ENCODE peak calls at places on chromosomes 3 and 15, in nine cellular contexts. One of them, this sample, is unnamed.
A peak's percentile ranks its signal among the peaks of the same experiment; 100 is the strongest.

GRCh38 chr3:171850324-171850697 is 7.2 kb downstream of the TMEM212 start:
- DNase-seq in tibial nerve: no peak
- DNase-seq in AG10803: no peak
- DNase-seq in PC-3: no peak
- DNase-seq in progenitor cell of endocrine pancreas: no peak
- DNase-seq in psoas muscle: no peak
- DNase-seq in DND-41: no peak
- DNase-seq in AG09309: no peak
- DNase-seq in suprapubic skin: no peak
- DNase-seq in this sample: no peak

GRCh38 chr3:45480871-45481270 is 92.5 kb downstream of the LARS2 start:
- DNase-seq in suprapubic skin: no peak
- DNase-seq in PC-3: no peak
- DNase-seq in AG09309: no peak
- DNase-seq in progenitor cell of endocrine pancreas: no peak
- DNase-seq in DND-41: no peak
- DNase-seq in psoas muscle: no peak
- DNase-seq in AG10803: no peak
- DNase-seq in tibial nerve: no peak
- DNase-seq in this sample: no peak

GRCh38 chr3:50290116-50290745 is 2.0 kb downstream of the IFRD2 start:
- DNase-seq in AG10803: no peak
- DNase-seq in progenitor cell of endocrine pancreas: no peak
- DNase-seq in suprapubic skin: peak; percentile 76
- DNase-seq in tibial nerve: no peak
- DNase-seq in psoas muscle: no peak
- DNase-seq in PC-3: no peak
- DNase-seq in AG09309: no peak
- DNase-seq in DND-41: no peak
- DNase-seq in this sample: no peak

GRCh38 chr15:74382004-74382816 is 14.8 kb upstream of the CYP11A1 start:
- DNase-seq in progenitor cell of endocrine pancreas: peak; percentile 82
- DNase-seq in suprapubic skin: peak; percentile 85
- DNase-seq in tibial nerve: peak; percentile 82
- DNase-seq in psoas muscle: peak; percentile 89
- DNase-seq in AG10803: peak; percentile 70
- DNase-seq in PC-3: peak; percentile 91
- DNase-seq in DND-41: peak; percentile 79
- DNase-seq in AG09309: no peak
- DNase-seq in this sample: peak; percentile 86

GRCh38 chr15:85871545-85871944 is 76.8 kb upstream of the KLHL25 start:
- DNase-seq in AG09309: no peak
- DNase-seq in progenitor cell of endocrine pancreas: no peak
- DNase-seq in DND-41: no peak
- DNase-seq in suprapubic skin: no peak
- DNase-seq in PC-3: no peak
- DNase-seq in AG10803: no peak
- DNase-seq in psoas muscle: no peak
- DNase-seq in tibial nerve: no peak
- DNase-seq in this sample: no peak

GRCh38 chr3:126394179-126394976 is at the start of gene CFAP100:
- DNase-seq in psoas muscle: peak; percentile 57
- DNase-seq in AG09309: no peak
- DNase-seq in suprapubic skin: no peak
- DNase-seq in tibial nerve: no peak
- DNase-seq in PC-3: no peak
- DNase-seq in progenitor cell of endocrine pancreas: peak; percentile 34
- DNase-seq in DND-41: no peak
- DNase-seq in AG10803: peak; percentile 18
- DNase-seq in this sample: no peak

GRCh38 chr3:100913870-100914654 is 79.2 kb downstream of the ABI3BP start:
- DNase-seq in AG09309: no peak
- DNase-seq in tibial nerve: peak; percentile 37
- DNase-seq in DND-41: no peak
- DNase-seq in psoas muscle: no peak
- DNase-seq in suprapubic skin: no peak
- DNase-seq in progenitor cell of endocrine pancreas: no peak
- DNase-seq in PC-3: no peak
- DNase-seq in AG10803: no peak
- DNase-seq in this sample: no peak

GRCh38 chr3:191328963-191329653 is at the start of gene CCDC50:
- DNase-seq in suprapubic skin: peak; percentile 91
- DNase-seq in progenitor cell of endocrine pancreas: peak; percentile 77
- DNase-seq in AG09309: no peak
- DNase-seq in DND-41: no peak
- DNase-seq in PC-3: peak; percentile 72
- DNase-seq in tibial nerve: peak; percentile 72
- DNase-seq in psoas muscle: peak; percentile 93
- DNase-seq in AG10803: peak; percentile 77
- DNase-seq in this sample: peak; percentile 73

GRCh38 chr15:77393471-77393840 is 26.4 kb downstream of the PEAK1 start:
- DNase-seq in psoas muscle: no peak
- DNase-seq in DND-41: no peak
- DNase-seq in AG09309: no peak
- DNase-seq in progenitor cell of endocrine pancreas: no peak
- DNase-seq in AG10803: peak; percentile 40
- DNase-seq in PC-3: no peak
- DNase-seq in suprapubic skin: no peak
- DNase-seq in tibial nerve: no peak
- DNase-seq in this sample: peak; percentile 58

GRCh38 chr3:188827593-188827992 is 344.2 kb upstream of the TPRG1 start:
- DNase-seq in PC-3: no peak
- DNase-seq in suprapubic skin: no peak
- DNase-seq in AG10803: peak; percentile 83
- DNase-seq in DND-41: no peak
- DNase-seq in AG09309: no peak
- DNase-seq in psoas muscle: no peak
- DNase-seq in progenitor cell of endocrine pancreas: no peak
- DNase-seq in tibial nerve: no peak
- DNase-seq in this sample: no peak

GRCh38 chr3:188832146-188832545 is 339.6 kb upstream of the TPRG1 start:
- DNase-seq in suprapubic skin: no peak
- DNase-seq in DND-41: no peak
- DNase-seq in AG10803: peak; percentile 16
- DNase-seq in tibial nerve: no peak
- DNase-seq in PC-3: no peak
- DNase-seq in progenitor cell of endocrine pancreas: no peak
- DNase-seq in psoas muscle: no peak
- DNase-seq in AG09309: no peak
- DNase-seq in this sample: no peak

GRCh38 chr3:188832961-188833615 is 338.7 kb upstream of the TPRG1 start:
- DNase-seq in progenitor cell of endocrine pancreas: no peak
- DNase-seq in AG10803: peak; percentile 44
- DNase-seq in suprapubic skin: peak; percentile 68
- DNase-seq in tibial nerve: peak; percentile 26
- DNase-seq in AG09309: no peak
- DNase-seq in DND-41: no peak
- DNase-seq in psoas muscle: no peak
- DNase-seq in PC-3: no peak
- DNase-seq in this sample: peak; percentile 84

GRCh38 chr3:188829577-188829976 is 342.2 kb upstream of the TPRG1 start:
- DNase-seq in suprapubic skin: no peak
- DNase-seq in PC-3: no peak
- DNase-seq in AG10803: no peak
- DNase-seq in progenitor cell of endocrine pancreas: no peak
- DNase-seq in DND-41: no peak
- DNase-seq in tibial nerve: no peak
- DNase-seq in AG09309: no peak
- DNase-seq in psoas muscle: no peak
- DNase-seq in this sample: no peak

GRCh38 chr3:188830955-188831354 is 340.8 kb upstream of the TPRG1 start:
- DNase-seq in PC-3: peak; percentile 44
- DNase-seq in psoas muscle: no peak
- DNase-seq in AG09309: no peak
- DNase-seq in progenitor cell of endocrine pancreas: no peak
- DNase-seq in suprapubic skin: no peak
- DNase-seq in AG10803: no peak
- DNase-seq in tibial nerve: no peak
- DNase-seq in DND-41: no peak
- DNase-seq in this sample: no peak
- TF ChIP-seq CTCF in PC-3: peak; percentile 66
- TF ChIP-seq CTCF in psoas muscle: no peak
- TF ChIP-seq CTCF in AG09309: peak; percentile 37
- TF ChIP-seq CTCF in progenitor cell of endocrine pancreas: no peak
- TF ChIP-seq CTCF in suprapubic skin: no peak
- TF ChIP-seq CTCF in AG10803: peak; percentile 34
- TF ChIP-seq CTCF in tibial nerve: no peak
- TF ChIP-seq CTCF in DND-41: peak; percentile 34
- TF ChIP-seq CTCF in this sample: peak; percentile 36

DNA sequence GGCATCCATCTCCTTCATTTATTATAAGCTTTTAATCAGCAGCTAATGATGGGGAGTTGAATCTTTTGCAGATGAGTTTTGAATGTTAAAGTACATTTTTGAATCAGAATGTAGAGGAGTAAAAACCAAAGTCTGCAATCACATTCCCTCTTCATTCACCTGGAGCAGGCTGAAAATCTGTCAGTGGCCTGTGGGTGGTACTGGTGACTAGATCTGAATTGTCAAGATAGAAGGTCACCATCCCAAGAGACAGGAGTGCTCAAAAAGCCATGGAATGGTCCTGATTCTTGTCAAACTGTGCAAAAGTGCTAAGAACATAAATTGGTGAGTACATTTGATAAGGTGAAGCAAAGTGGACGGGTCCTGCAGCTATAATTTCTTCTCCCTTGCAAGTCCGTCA is 881.3 kb upstream of the NR2F2 start:
- DNase-seq in PC-3: no peak
- DNase-seq in AG10803: no peak
- DNase-seq in DND-41: no peak
- DNase-seq in tibial nerve: no peak
- DNase-seq in progenitor cell of endocrine pancreas: no peak
- DNase-seq in AG09309: no peak
- DNase-seq in suprapubic skin: no peak
- DNase-seq in psoas muscle: no peak
- DNase-seq in this sample: no peak
- TF ChIP-seq CTCF in PC-3: no peak
- TF ChIP-seq CTCF in AG10803: no peak
- TF ChIP-seq CTCF in DND-41: no peak
- TF ChIP-seq CTCF in tibial nerve: no peak
- TF ChIP-seq CTCF in progenitor cell of endocrine pancreas: no peak
- TF ChIP-seq CTCF in AG09309: no peak
- TF ChIP-seq CTCF in suprapubic skin: no peak
- TF ChIP-seq CTCF in psoas muscle: no peak
- TF ChIP-seq CTCF in this sample: peak; percentile 6

GRCh38 chr15:34434627-34435305 is 2.8 kb downstream of the GOLGA8A start:
- DNase-seq in PC-3: no peak
- DNase-seq in suprapubic skin: no peak
- DNase-seq in AG10803: no peak
- DNase-seq in DND-41: no peak
- DNase-seq in AG09309: no peak
- DNase-seq in progenitor cell of endocrine pancreas: no peak
- DNase-seq in tibial nerve: no peak
- DNase-seq in psoas muscle: no peak
- DNase-seq in this sample: no peak

GRCh38 chr15:34436126-34436955 is 1.3 kb downstream of the GOLGA8A start:
- DNase-seq in suprapubic skin: no peak
- DNase-seq in AG09309: no peak
- DNase-seq in psoas muscle: no peak
- DNase-seq in AG10803: peak; percentile 4
- DNase-seq in progenitor cell of endocrine pancreas: no peak
- DNase-seq in DND-41: no peak
- DNase-seq in PC-3: peak; percentile 21
- DNase-seq in tibial nerve: no peak
- DNase-seq in this sample: no peak

GRCh38 chr15:34435658-34436057 is 1.9 kb downstream of the GOLGA8A start:
- DNase-seq in progenitor cell of endocrine pancreas: no peak
- DNase-seq in suprapubic skin: no peak
- DNase-seq in psoas muscle: no peak
- DNase-seq in DND-41: no peak
- DNase-seq in PC-3: no peak
- DNase-seq in AG10803: no peak
- DNase-seq in AG09309: no peak
- DNase-seq in tibial nerve: no peak
- DNase-seq in this sample: no peak

GRCh38 chr15:34437687-34438086 is at the start of gene GOLGA8A:
- DNase-seq in AG10803: peak; percentile 76
- DNase-seq in AG09309: peak; percentile 17
- DNase-seq in DND-41: no peak
- DNase-seq in PC-3: peak; percentile 84
- DNase-seq in progenitor cell of endocrine pancreas: peak; percentile 24
- DNase-seq in psoas muscle: peak; percentile 84
- DNase-seq in tibial nerve: peak; percentile 26
- DNase-seq in suprapubic skin: no peak
- DNase-seq in this sample: peak; percentile 55

DNA sequence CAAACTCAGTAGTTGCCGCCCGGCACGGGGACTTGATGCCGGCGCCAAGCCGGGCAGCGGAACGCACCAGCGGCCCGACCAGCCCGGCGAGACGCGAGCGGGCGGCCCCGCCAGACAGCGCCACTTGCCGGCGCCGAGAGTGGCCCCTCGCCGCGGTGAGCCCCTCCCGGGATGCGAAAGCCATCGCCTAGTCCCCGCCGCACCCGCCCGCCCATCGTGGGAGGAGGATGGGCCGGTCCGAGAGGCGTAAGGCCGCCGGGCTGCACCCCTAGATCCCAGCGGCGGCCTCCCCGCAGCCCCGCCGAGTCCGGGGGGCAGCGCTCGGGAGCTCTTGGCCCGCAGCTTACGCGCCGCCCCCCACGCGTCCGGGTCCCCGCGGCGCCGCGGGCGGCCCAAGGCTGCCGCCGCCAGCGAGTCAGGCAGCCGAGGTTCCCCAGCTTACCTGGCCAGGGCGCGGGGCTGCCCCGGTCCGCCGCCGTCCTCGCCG is 609 bp downstream of the GOLGA8A start:
- DNase-seq in AG09309: no peak
- DNase-seq in AG10803: peak; percentile 42
- DNase-seq in PC-3: peak; percentile 47
- DNase-seq in progenitor cell of endocrine pancreas: peak; percentile 42
- DNase-seq in DND-41: no peak
- DNase-seq in tibial nerve: no peak
- DNase-seq in suprapubic skin: no peak
- DNase-seq in psoas muscle: peak; percentile 66
- DNase-seq in this sample: peak; percentile 26
- TF ChIP-seq CTCF in AG09309: no peak
- TF ChIP-seq CTCF in AG10803: no peak
- TF ChIP-seq CTCF in PC-3: peak; percentile 21
- TF ChIP-seq CTCF in progenitor cell of endocrine pancreas: peak; percentile 20
- TF ChIP-seq CTCF in DND-41: no peak
- TF ChIP-seq CTCF in tibial nerve: no peak
- TF ChIP-seq CTCF in suprapubic skin: no peak
- TF ChIP-seq CTCF in psoas muscle: peak; percentile 18
- TF ChIP-seq CTCF in this sample: no peak

GRCh38 chr3:51391075-51391565 is at the start of gene RBM15B:
- DNase-seq in DND-41: peak; percentile 97
- DNase-seq in psoas muscle: peak; percentile 99
- DNase-seq in suprapubic skin: peak; percentile 98
- DNase-seq in progenitor cell of endocrine pancreas: peak; percentile 96
- DNase-seq in tibial nerve: peak; percentile 92
- DNase-seq in AG10803: peak; percentile 96
- DNase-seq in PC-3: peak; percentile 97
- DNase-seq in AG09309: peak; percentile 77
- DNase-seq in this sample: peak; percentile 96
- TF ChIP-seq CTCF in DND-41: peak; percentile 90
- TF ChIP-seq CTCF in psoas muscle: peak; percentile 94
- TF ChIP-seq CTCF in suprapubic skin: no peak
- TF ChIP-seq CTCF in progenitor cell of endocrine pancreas: peak; percentile 94
- TF ChIP-seq CTCF in tibial nerve: peak; percentile 92
- TF ChIP-seq CTCF in AG10803: no peak
- TF ChIP-seq CTCF in PC-3: no peak
- TF ChIP-seq CTCF in AG09309: peak; percentile 86
- TF ChIP-seq CTCF in this sample: peak; percentile 92